ENCODE peak calls at places on chromosome X, in seven cellular contexts. M is GM12892; O is stimulated activated CD4-positive, alpha-beta T cell treated with anti-CD3 and anti-CD28 coated beads, Interleukin-2, amount 100 ng/mL, for 24 hours; B is activated CD4-positive, alpha-beta T cell treated with anti-CD3 and anti-CD28 coated beads, Interleukin-2, amount 10 ng/mL, durations not matched to agents 7 days and 5 days; W is neural crest cell; G is anterior cingulate cortex; Z is effector memory CD4-positive, alpha-beta T cell. K is an unnamed sample.
A peak's percentile ranks its signal among the peaks of the same experiment; 100 is the strongest.

GRCh38 chrX:526295-527224 is 104.0 kb upstream of the SHOX start:
- DNase-seq in M (no peak), O (no peak), B (no peak), W (no peak), G (no peak), Z (no peak), K (no peak)

GRCh38 chrX:5113128-5113527 is 1115.5 kb downstream of the NLGN4X start:
- DNase-seq in M (no peak), O (no peak), B (no peak), W (no peak), G (no peak), Z (no peak), K (no peak)

GRCh38 chrX:129597905-129598304 is 56.9 kb downstream of the APLN start:
- DNase-seq in M (no peak), O (no peak), B (no peak), W (no peak), G (no peak), Z (no peak), K (no peak)

GRCh38 chrX:143466130-143466529 is 51.1 kb downstream of the SPANXN3 start:
- DNase-seq in M (no peak), O (no peak), B (no peak), W (no peak), G (no peak), Z (no peak), K (no peak)

GRCh38 chrX:75071334-75071733 is 84.7 kb downstream of the ABCB7 start:
- DNase-seq in M (no peak), O (no peak), B (no peak), W (no peak), G (no peak), Z (no peak), K (no peak)

GRCh38 chrX:1450381-1451161 is 2.1 kb downstream of the ASMTL start:
- DNase-seq in M (no peak), O (no peak), B (peak; percentile 7), W (no peak), G (no peak), Z (no peak), K (no peak)

GRCh38 chrX:34654939-34655338 is 2.1 kb downstream of the TMEM47 start:
- DNase-seq in M (no peak), O (no peak), B (no peak), W (no peak), G (no peak), Z (no peak), K (no peak)

GRCh38 chrX:20463296-20464075 is 196.8 kb upstream of the RPS6KA3 start:
- DNase-seq in M (no peak), O (no peak), B (no peak), W (no peak), G (no peak), Z (no peak), K (no peak)

GRCh38 chrX:115362334-115363095 is 73.0 kb downstream of the LUZP4 start:
- DNase-seq in M (no peak), O (no peak), B (no peak), W (no peak), G (no peak), Z (no peak), K (no peak)

GRCh38 chrX:120672389-120672788 is 42.5 kb upstream of the C1GALT1C1 start:
- DNase-seq in M (no peak), O (no peak), B (no peak), W (no peak), G (no peak), Z (no peak), K (no peak)

GRCh38 chrX:17375361-17375630 is 296 bp downstream of the NHS start:
- DNase-seq in M (no peak), O (no peak), B (no peak), W (no peak), G (no peak), Z (no peak), K (no peak)

GRCh38 chrX:47191331-47191730 is 2.3 kb upstream of the UBA1 start:
- DNase-seq in M (no peak), O (peak; percentile 52), B (peak; percentile 59), W (peak; percentile 17), G (no peak), Z (peak; percentile 28), K (peak; percentile 35)

GRCh38 chrX:24877854-24878650 is 137.7 kb downstream of the ARX start:
- DNase-seq in M (no peak), O (no peak), B (no peak), W (no peak), G (no peak), Z (no peak), K (no peak)

GRCh38 chrX:96764864-96765263 is 80.2 kb downstream of the DIAPH2 start:
- DNase-seq in M (no peak), O (no peak), B (no peak), W (no peak), G (no peak), Z (no peak), K (no peak)

GRCh38 chrX:42246814-42247213 is 323.5 kb upstream of the CASK start:
- DNase-seq in M (no peak), O (no peak), B (no peak), W (no peak), G (no peak), Z (no peak), K (no peak)

GRCh38 chrX:38474543-38474942 is 86.8 kb upstream of the TSPAN7 start:
- DNase-seq in M (no peak), O (no peak), B (no peak), W (no peak), G (no peak), Z (no peak), K (no peak)

GRCh38 chrX:54495814-54496516 is at the start of gene FGD1:
- DNase-seq in M (peak; percentile 39), O (peak; percentile 67), B (peak; percentile 8), W (peak; percentile 59), G (peak; percentile 63), Z (no peak), K (peak; percentile 19)

GRCh38 chrX:53084863-53085262 is 2.7 kb downstream of the TSPYL2 start:
- DNase-seq in M (no peak), O (no peak), B (no peak), W (no peak), G (no peak), Z (no peak), K (no peak)

GRCh38 chrX:41779058-41779564 is 55.1 kb downstream of the GPR82 start:
- DNase-seq in M (no peak), O (no peak), B (no peak), W (no peak), G (no peak), Z (no peak), K (no peak)

GRCh38 chrX:80812176-80812575 is 2.5 kb upstream of the BRWD3 start:
- DNase-seq in M (no peak), O (peak; percentile 10), B (peak; percentile 51), W (no peak), G (peak; percentile 1), Z (no peak), K (no peak)

GRCh38 chrX:136057567-136057966 is 72.3 kb downstream of the SLC9A6 start:
- DNase-seq in M (no peak), O (no peak), B (no peak), W (no peak), G (no peak), Z (no peak), K (no peak)

GRCh38 chrX:51496501-51497291 is at the start of gene NUDT11:
- DNase-seq in M (no peak), O (peak; percentile 65), B (peak; percentile 50), W (peak; percentile 62), G (peak; percentile 49), Z (no peak), K (peak; percentile 17)

GRCh38 chrX:56784666-56785065 is 55.6 kb downstream of the NBDY start:
- DNase-seq in M (no peak), O (no peak), B (no peak), W (no peak), G (no peak), Z (no peak), K (no peak)

GRCh38 chrX:30039768-30040167 is 175.6 kb upstream of the MAGEB2 start:
- DNase-seq in M (no peak), O (no peak), B (no peak), W (no peak), G (no peak), Z (no peak), K (no peak)

GRCh38 chrX:110170029-110170428 is 147.9 kb downstream of the AMMECR1 start:
- DNase-seq in M (no peak), O (no peak), B (no peak), W (no peak), G (no peak), Z (no peak), K (no peak)

GRCh38 chrX:47560179-47560830 is 700 bp upstream of the ARAF start:
- DNase-seq in M (no peak), O (no peak), B (no peak), W (no peak), G (no peak), Z (no peak), K (no peak)

GRCh38 chrX:47145408-47146120 is 543 bp downstream of the RBM10 start:
- DNase-seq in M (peak; percentile 36), O (no peak), B (no peak), W (no peak), G (no peak), Z (no peak), K (no peak)

GRCh38 chrX:40845331-40845911 is 110.1 kb upstream of the MED14 start:
- DNase-seq in M (no peak), O (no peak), B (no peak), W (no peak), G (peak; percentile 3), Z (no peak), K (no peak)

GRCh38 chrX:20435913-20436312 is 169.2 kb upstream of the RPS6KA3 start:
- DNase-seq in M (no peak), O (no peak), B (no peak), W (no peak), G (no peak), Z (no peak), K (no peak)

GRCh38 chrX:21528076-21528475 is 130.1 kb downstream of the KLHL34 start:
- DNase-seq in M (no peak), O (no peak), B (no peak), W (no peak), G (no peak), Z (no peak), K (no peak)

GRCh38 chrX:145393702-145394235 is 146.5 kb downstream of the SPANXN1 start:
- DNase-seq in M (no peak), O (no peak), B (no peak), W (no peak), G (no peak), Z (no peak), K (no peak)

GRCh38 chrX:40201486-40201885 is 103.7 kb upstream of the BCOR start:
- DNase-seq in M (peak; percentile 33), O (no peak), B (peak; percentile 64), W (no peak), G (no peak), Z (no peak), K (no peak)

GRCh38 chrX:155262970-155263754 is 1.1 kb downstream of the RAB39B start:
- DNase-seq in M (no peak), O (no peak), B (peak; percentile 5), W (no peak), G (no peak), Z (no peak), K (no peak)

GRCh38 chrX:153964105-153964504 is 7.5 kb downstream of the HCFC1 start:
- DNase-seq in M (no peak), O (no peak), B (no peak), W (no peak), G (no peak), Z (no peak), K (no peak)

GRCh38 chrX:13855689-13856425 is 39.0 kb upstream of the GPM6B start:
- DNase-seq in M (no peak), O (no peak), B (no peak), W (no peak), G (no peak), Z (no peak), K (no peak)

GRCh38 chrX:150967786-150968185 is 15.3 kb upstream of the HMGB3 start:
- DNase-seq in M (no peak), O (no peak), B (no peak), W (no peak), G (no peak), Z (no peak), K (no peak)

GRCh38 chrX:134502686-134503085 is 42.7 kb downstream of the HPRT1 start:
- DNase-seq in M (no peak), O (no peak), B (no peak), W (no peak), G (no peak), Z (no peak), K (no peak)

GRCh38 chrX:51257490-51257889 is 75.1 kb upstream of the NUDT10 start:
- DNase-seq in M (no peak), O (no peak), B (no peak), W (no peak), G (no peak), Z (no peak), K (no peak)